ENCODE peak calls at places on chromosomes 7 and 10, in nine cellular contexts. One of them, this sample, is unnamed.
A peak's percentile ranks its signal among the peaks of the same experiment; 100 is the strongest.

GRCh38 chr7:130822642-130823041 is 88.6 kb upstream of the KLF14 start:
- DNase-seq in stomach: no peak
- DNase-seq in SJSA1: no peak
- DNase-seq in A549: no peak
- DNase-seq in OCI-LY7: no peak
- DNase-seq in CD8-positive, alpha-beta memory T cell: no peak
- DNase-seq in astrocyte: peak; percentile 44
- DNase-seq in neural progenitor cell: no peak
- DNase-seq in left ventricle myocardium inferior: no peak
- DNase-seq in this sample: no peak

GRCh38 chr10:35178305-35178704 is 51.7 kb downstream of the CREM start:
- DNase-seq in OCI-LY7: no peak
- DNase-seq in left ventricle myocardium inferior: no peak
- DNase-seq in stomach: no peak
- DNase-seq in astrocyte: no peak
- DNase-seq in CD8-positive, alpha-beta memory T cell: no peak
- DNase-seq in A549: no peak
- DNase-seq in SJSA1: no peak
- DNase-seq in neural progenitor cell: peak; percentile 14
- DNase-seq in this sample: no peak

GRCh38 chr7:150324366-150324961 is 1.1 kb upstream of the ACTR3C start:
- DNase-seq in SJSA1: no peak
- DNase-seq in A549: no peak
- DNase-seq in astrocyte: peak; percentile 54
- DNase-seq in stomach: no peak
- DNase-seq in OCI-LY7: no peak
- DNase-seq in CD8-positive, alpha-beta memory T cell: no peak
- DNase-seq in left ventricle myocardium inferior: no peak
- DNase-seq in neural progenitor cell: no peak
- DNase-seq in this sample: no peak

GRCh38 chr7:79221211-79221610 is 232.3 kb downstream of the MAGI2 start:
- DNase-seq in neural progenitor cell: no peak
- DNase-seq in stomach: no peak
- DNase-seq in SJSA1: no peak
- DNase-seq in OCI-LY7: no peak
- DNase-seq in A549: no peak
- DNase-seq in left ventricle myocardium inferior: no peak
- DNase-seq in astrocyte: no peak
- DNase-seq in CD8-positive, alpha-beta memory T cell: no peak
- DNase-seq in this sample: no peak

GRCh38 chr7:151816562-151817314 is 60.2 kb downstream of the PRKAG2 start:
- DNase-seq in stomach: no peak
- DNase-seq in neural progenitor cell: no peak
- DNase-seq in CD8-positive, alpha-beta memory T cell: no peak
- DNase-seq in left ventricle myocardium inferior: no peak
- DNase-seq in OCI-LY7: no peak
- DNase-seq in A549: no peak
- DNase-seq in SJSA1: no peak
- DNase-seq in astrocyte: no peak
- DNase-seq in this sample: no peak

GRCh38 chr7:106064329-106064728 is 47.8 kb downstream of the SYPL1 start:
- DNase-seq in neural progenitor cell: no peak
- DNase-seq in A549: no peak
- DNase-seq in left ventricle myocardium inferior: no peak
- DNase-seq in SJSA1: no peak
- DNase-seq in CD8-positive, alpha-beta memory T cell: no peak
- DNase-seq in OCI-LY7: peak; percentile 75
- DNase-seq in astrocyte: no peak
- DNase-seq in stomach: no peak
- DNase-seq in this sample: no peak

GRCh38 chr7:30646154-30646553 is 36.1 kb downstream of the CRHR2 start:
- DNase-seq in A549: no peak
- DNase-seq in neural progenitor cell: no peak
- DNase-seq in SJSA1: no peak
- DNase-seq in astrocyte: no peak
- DNase-seq in left ventricle myocardium inferior: no peak
- DNase-seq in OCI-LY7: no peak
- DNase-seq in CD8-positive, alpha-beta memory T cell: no peak
- DNase-seq in stomach: no peak
- DNase-seq in this sample: no peak

GRCh38 chr10:110357252-110357780 is 52.6 kb upstream of the SMNDC1 start:
- DNase-seq in A549: no peak
- DNase-seq in stomach: no peak
- DNase-seq in SJSA1: peak; percentile 70
- DNase-seq in left ventricle myocardium inferior: no peak
- DNase-seq in CD8-positive, alpha-beta memory T cell: peak; percentile 22
- DNase-seq in neural progenitor cell: no peak
- DNase-seq in OCI-LY7: peak; percentile 38
- DNase-seq in astrocyte: peak; percentile 98
- DNase-seq in this sample: no peak

GRCh38 chr10:51010977-51011376 is 63.3 kb upstream of the PRKG1 start:
- DNase-seq in OCI-LY7: peak; percentile 47
- DNase-seq in SJSA1: no peak
- DNase-seq in left ventricle myocardium inferior: no peak
- DNase-seq in astrocyte: no peak
- DNase-seq in neural progenitor cell: peak; percentile 57
- DNase-seq in stomach: no peak
- DNase-seq in CD8-positive, alpha-beta memory T cell: no peak
- DNase-seq in A549: peak; percentile 38
- DNase-seq in this sample: no peak

GRCh38 chr10:70069346-70069745 is 16.7 kb downstream of the MACROH2A2 start:
- DNase-seq in left ventricle myocardium inferior: no peak
- DNase-seq in neural progenitor cell: no peak
- DNase-seq in OCI-LY7: no peak
- DNase-seq in A549: no peak
- DNase-seq in astrocyte: no peak
- DNase-seq in CD8-positive, alpha-beta memory T cell: no peak
- DNase-seq in stomach: no peak
- DNase-seq in SJSA1: no peak
- DNase-seq in this sample: no peak

GRCh38 chr10:99266383-99266782 is 30.7 kb upstream of the HPSE2 start:
- DNase-seq in astrocyte: no peak
- DNase-seq in neural progenitor cell: peak; percentile 87
- DNase-seq in stomach: no peak
- DNase-seq in A549: no peak
- DNase-seq in SJSA1: no peak
- DNase-seq in left ventricle myocardium inferior: no peak
- DNase-seq in OCI-LY7: peak; percentile 65
- DNase-seq in CD8-positive, alpha-beta memory T cell: no peak
- DNase-seq in this sample: no peak

DNA sequence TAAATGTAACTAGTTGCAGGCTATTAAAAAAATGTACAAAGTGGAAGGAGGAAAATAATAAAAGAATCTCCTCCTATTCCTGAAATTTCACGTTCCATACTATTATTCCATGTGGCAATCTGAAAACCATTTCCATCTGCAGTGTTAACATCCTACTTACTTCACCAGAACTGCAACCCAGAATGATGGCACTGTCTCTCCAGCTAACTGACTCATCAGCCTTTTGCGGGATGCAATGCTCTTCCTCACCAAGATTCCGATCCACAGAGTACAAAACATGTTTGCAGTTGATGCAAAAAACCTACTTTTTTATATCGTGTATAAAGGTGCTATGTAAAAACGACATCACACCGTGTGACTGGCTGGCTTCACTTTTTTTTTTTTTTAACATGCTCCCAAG is 50.8 kb downstream of the ESYT2 start:
- DNase-seq in SJSA1: no peak
- DNase-seq in OCI-LY7: no peak
- DNase-seq in neural progenitor cell: no peak
- DNase-seq in CD8-positive, alpha-beta memory T cell: no peak
- DNase-seq in A549: no peak
- DNase-seq in stomach: no peak
- DNase-seq in left ventricle myocardium inferior: no peak
- DNase-seq in astrocyte: peak; percentile 46
- DNase-seq in this sample: peak; percentile 6
- H3K27ac ChIP-seq in SJSA1: no peak overlapping the region
- H3K27ac ChIP-seq in OCI-LY7: no peak overlapping the region
- H3K27ac ChIP-seq in neural progenitor cell: no peak overlapping the region
- H3K27ac ChIP-seq in CD8-positive, alpha-beta memory T cell: no peak overlapping the region
- H3K27ac ChIP-seq in A549: no peak overlapping the region
- H3K27ac ChIP-seq in stomach: peak overlapping the region; percentile 11
- H3K27ac ChIP-seq in left ventricle myocardium inferior: peak overlapping the region; percentile 53
- H3K27ac ChIP-seq in astrocyte: no peak overlapping the region
- H3K27ac ChIP-seq in this sample: no peak overlapping the region

GRCh38 chr10:10796061-10796773 is 221.5 kb upstream of the CELF2 start:
- DNase-seq in OCI-LY7: no peak
- DNase-seq in SJSA1: no peak
- DNase-seq in astrocyte: no peak
- DNase-seq in CD8-positive, alpha-beta memory T cell: no peak
- DNase-seq in stomach: no peak
- DNase-seq in left ventricle myocardium inferior: no peak
- DNase-seq in neural progenitor cell: no peak
- DNase-seq in A549: no peak
- DNase-seq in this sample: no peak

GRCh38 chr10:10794056-10794455 is 223.6 kb upstream of the CELF2 start:
- DNase-seq in SJSA1: no peak
- DNase-seq in stomach: no peak
- DNase-seq in CD8-positive, alpha-beta memory T cell: no peak
- DNase-seq in neural progenitor cell: no peak
- DNase-seq in left ventricle myocardium inferior: no peak
- DNase-seq in astrocyte: peak; percentile 74
- DNase-seq in OCI-LY7: no peak
- DNase-seq in A549: no peak
- DNase-seq in this sample: no peak

GRCh38 chr10:10791869-10792268 is 225.8 kb upstream of the CELF2 start:
- DNase-seq in left ventricle myocardium inferior: no peak
- DNase-seq in astrocyte: no peak
- DNase-seq in CD8-positive, alpha-beta memory T cell: no peak
- DNase-seq in SJSA1: no peak
- DNase-seq in OCI-LY7: no peak
- DNase-seq in neural progenitor cell: no peak
- DNase-seq in stomach: no peak
- DNase-seq in A549: no peak
- DNase-seq in this sample: no peak

GRCh38 chr10:10794776-10795175 is 222.9 kb upstream of the CELF2 start:
- DNase-seq in left ventricle myocardium inferior: no peak
- DNase-seq in A549: no peak
- DNase-seq in CD8-positive, alpha-beta memory T cell: no peak
- DNase-seq in neural progenitor cell: no peak
- DNase-seq in astrocyte: peak; percentile 98
- DNase-seq in stomach: no peak
- DNase-seq in OCI-LY7: no peak
- DNase-seq in SJSA1: peak; percentile 97
- DNase-seq in this sample: no peak

GRCh38 chr10:10792681-10793080 is 225.0 kb upstream of the CELF2 start:
- DNase-seq in neural progenitor cell: peak; percentile 65
- DNase-seq in A549: no peak
- DNase-seq in stomach: no peak
- DNase-seq in OCI-LY7: no peak
- DNase-seq in SJSA1: peak; percentile 96
- DNase-seq in left ventricle myocardium inferior: no peak
- DNase-seq in astrocyte: peak; percentile 95
- DNase-seq in CD8-positive, alpha-beta memory T cell: no peak
- DNase-seq in this sample: no peak
- H3K27ac ChIP-seq in neural progenitor cell: peak overlapping the region; percentile 39
- H3K27ac ChIP-seq in A549: no peak overlapping the region
- H3K27ac ChIP-seq in stomach: no peak overlapping the region
- H3K27ac ChIP-seq in OCI-LY7: no peak overlapping the region
- H3K27ac ChIP-seq in SJSA1: peak overlapping the region; percentile 95
- H3K27ac ChIP-seq in left ventricle myocardium inferior: peak overlapping the region; percentile 6
- H3K27ac ChIP-seq in astrocyte: peak overlapping the region; percentile 88
- H3K27ac ChIP-seq in CD8-positive, alpha-beta memory T cell: no peak overlapping the region
- H3K27ac ChIP-seq in this sample: no peak overlapping the region

GRCh38 chr10:71767420-71768035 is 5.8 kb downstream of the VSIR start:
- DNase-seq in SJSA1: peak; percentile 72
- DNase-seq in A549: peak; percentile 32
- DNase-seq in neural progenitor cell: no peak
- DNase-seq in CD8-positive, alpha-beta memory T cell: no peak
- DNase-seq in OCI-LY7: no peak
- DNase-seq in stomach: no peak
- DNase-seq in astrocyte: no peak
- DNase-seq in left ventricle myocardium inferior: peak; percentile 88
- DNase-seq in this sample: no peak

GRCh38 chr10:71765907-71766716 is 7.2 kb downstream of the VSIR start:
- DNase-seq in left ventricle myocardium inferior: no peak
- DNase-seq in SJSA1: peak; percentile 23
- DNase-seq in astrocyte: no peak
- DNase-seq in neural progenitor cell: no peak
- DNase-seq in OCI-LY7: no peak
- DNase-seq in A549: no peak
- DNase-seq in stomach: no peak
- DNase-seq in CD8-positive, alpha-beta memory T cell: no peak
- DNase-seq in this sample: no peak

GRCh38 chr10:71766717-71767419 is 6.5 kb downstream of the VSIR start:
- DNase-seq in left ventricle myocardium inferior: peak; percentile 82
- DNase-seq in neural progenitor cell: no peak
- DNase-seq in astrocyte: peak; percentile 97
- DNase-seq in SJSA1: peak; percentile 99
- DNase-seq in OCI-LY7: no peak
- DNase-seq in CD8-positive, alpha-beta memory T cell: no peak
- DNase-seq in stomach: peak; percentile 81
- DNase-seq in A549: peak; percentile 85
- DNase-seq in this sample: no peak

GRCh38 chr10:71763352-71764127 is 9.8 kb downstream of the VSIR start:
- DNase-seq in A549: no peak
- DNase-seq in left ventricle myocardium inferior: no peak
- DNase-seq in neural progenitor cell: no peak
- DNase-seq in CD8-positive, alpha-beta memory T cell: no peak
- DNase-seq in SJSA1: no peak
- DNase-seq in stomach: no peak
- DNase-seq in astrocyte: no peak
- DNase-seq in OCI-LY7: no peak
- DNase-seq in this sample: no peak

DNA sequence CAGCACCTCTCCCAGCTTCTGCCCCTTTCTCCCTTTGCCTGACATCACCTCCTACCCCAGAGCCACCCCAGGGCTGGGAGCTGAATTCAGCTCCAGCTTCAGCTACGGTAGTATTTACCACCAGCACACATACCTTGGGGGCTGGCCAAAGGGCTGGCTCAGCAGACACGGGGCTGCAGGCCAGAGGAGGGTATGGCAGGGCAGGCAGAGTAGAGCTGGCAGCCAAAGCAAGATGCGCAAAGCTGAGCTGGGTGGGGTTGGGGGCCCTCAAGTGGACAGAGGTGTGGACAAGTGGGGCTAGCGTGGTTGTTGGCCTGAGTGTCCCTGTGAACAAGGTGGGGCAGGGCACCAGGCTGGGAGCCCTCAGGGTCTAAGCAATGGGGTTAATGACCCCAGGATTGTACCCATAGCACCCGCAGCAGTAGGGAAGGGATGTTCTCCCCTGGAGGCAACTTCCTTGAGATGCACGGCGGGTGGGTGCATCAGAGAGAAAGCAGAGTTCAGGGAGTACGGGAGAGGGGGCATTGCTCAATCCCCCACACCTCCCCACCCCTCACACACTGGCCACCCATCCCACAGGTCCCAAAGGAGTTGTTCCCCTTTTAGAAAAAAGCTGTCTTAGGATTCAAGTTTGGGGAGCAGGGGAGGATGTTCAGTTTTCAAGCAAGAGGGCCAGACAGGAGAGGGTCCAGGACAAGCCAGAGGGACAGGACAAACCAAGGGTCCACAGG is 8.0 kb downstream of the VSIR start:
- DNase-seq in astrocyte: peak; percentile 47
- DNase-seq in A549: no peak
- DNase-seq in neural progenitor cell: no peak
- DNase-seq in stomach: no peak
- DNase-seq in left ventricle myocardium inferior: peak; percentile 81
- DNase-seq in CD8-positive, alpha-beta memory T cell: no peak
- DNase-seq in OCI-LY7: no peak
- DNase-seq in SJSA1: peak; percentile 19
- DNase-seq in this sample: no peak
- H3K27ac ChIP-seq in astrocyte: no peak overlapping the region
- H3K27ac ChIP-seq in A549: peak overlapping the region; percentile 98
- H3K27ac ChIP-seq in neural progenitor cell: no peak overlapping the region
- H3K27ac ChIP-seq in stomach: peak overlapping the region; percentile 92
- H3K27ac ChIP-seq in left ventricle myocardium inferior: peak overlapping the region; percentile 99
- H3K27ac ChIP-seq in CD8-positive, alpha-beta memory T cell: no peak overlapping the region
- H3K27ac ChIP-seq in OCI-LY7: no peak overlapping the region
- H3K27ac ChIP-seq in SJSA1: peak overlapping the region; percentile 94
- H3K27ac ChIP-seq in this sample: peak overlapping the region; percentile 77

GRCh38 chr7:46751471-46751870 is 830.4 kb upstream of the IGFBP3 start:
- DNase-seq in SJSA1: no peak
- DNase-seq in OCI-LY7: no peak
- DNase-seq in left ventricle myocardium inferior: no peak
- DNase-seq in A549: no peak
- DNase-seq in stomach: no peak
- DNase-seq in CD8-positive, alpha-beta memory T cell: no peak
- DNase-seq in astrocyte: no peak
- DNase-seq in neural progenitor cell: no peak
- DNase-seq in this sample: no peak
- H3K27ac ChIP-seq in SJSA1: no peak overlapping the region
- H3K27ac ChIP-seq in OCI-LY7: no peak overlapping the region
- H3K27ac ChIP-seq in left ventricle myocardium inferior: no peak overlapping the region
- H3K27ac ChIP-seq in A549: peak overlapping the region; percentile 79
- H3K27ac ChIP-seq in stomach: no peak overlapping the region
- H3K27ac ChIP-seq in CD8-positive, alpha-beta memory T cell: no peak overlapping the region
- H3K27ac ChIP-seq in astrocyte: peak overlapping the region; percentile 8
- H3K27ac ChIP-seq in neural progenitor cell: no peak overlapping the region
- H3K27ac ChIP-seq in this sample: peak overlapping the region; percentile 42

This sample was measured in caudate nucleus.